ENCODE peak calls at places on chromosomes 16 and 17, in seven cellular contexts. C is BE2C; D is CD8-positive, alpha-beta memory T cell; S is mucosa of descending colon; Q is cardiac muscle cell; N is HCT116; J is esophagus squamous epithelium. L is an unnamed sample.

GRCh38 chr16:85689285-85689949 is 663 bp upstream of the GINS2 start:
- DNase-seq in C (no peak), D (no peak), S (no peak), Q (no peak), N (no peak), J (no peak), L (no peak)

GRCh38 chr17:80830020-80830780 is 161.4 kb upstream of the CHMP6 start:
- DNase-seq in C (no peak), D (no peak), S (no peak), Q (no peak), N (no peak), J (no peak), L (no peak)

GRCh38 chr16:19781196-19781595 is 63.1 kb downstream of the IQCK start:
- DNase-seq in C (no peak), D (no peak), S (no peak), Q (peak; percentile 82), N (no peak), J (no peak), L (no peak)

GRCh38 chr16:46884513-46885293 is 541 bp downstream of the GPT2 start:
- DNase-seq in C (peak; percentile 36), D (no peak), S (no peak), Q (peak; percentile 21), N (no peak), J (no peak), L (no peak)

GRCh38 chr17:83175551-83176271 is 96.3 kb downstream of the METRNL start:
- DNase-seq in C (peak; percentile 5), D (no peak), S (no peak), Q (no peak), N (no peak), J (no peak), L (peak; percentile 18)

GRCh38 chr17:2054262-2054739 is 602 bp upstream of the HIC1 start:
- DNase-seq in C (peak; percentile 39), D (no peak), S (peak; percentile 34), Q (peak; percentile 70), N (no peak), J (no peak), L (no peak)

GRCh38 chr17:2711608-2712299 is at the start of gene CLUH:
- DNase-seq in C (peak; percentile 79), D (peak; percentile 93), S (peak; percentile 97), Q (peak; percentile 99), N (peak; percentile 94), J (peak; percentile 70), L (peak; percentile 85)

GRCh38 chr17:68457168-68457538 is at the start of gene WIPI1:
- DNase-seq in C (no peak), D (no peak), S (peak; percentile 65), Q (no peak), N (no peak), J (no peak), L (peak; percentile 64)

GRCh38 chr16:82715833-82716232 is 89.1 kb downstream of the CDH13 start:
- DNase-seq in C (no peak), D (no peak), S (no peak), Q (peak; percentile 12), N (no peak), J (no peak), L (peak; percentile 22)

GRCh38 chr16:10992797-10993196 is 48.4 kb downstream of the CLEC16A start:
- DNase-seq in C (no peak), D (no peak), S (no peak), Q (peak; percentile 67), N (peak; percentile 52), J (no peak), L (peak; percentile 45)

GRCh38 chr17:12665263-12666210 is at the start of gene MYOCD:
- DNase-seq in C (no peak), D (no peak), S (peak; percentile 12), Q (peak; percentile 16), N (no peak), J (no peak), L (no peak)

GRCh38 chr16:17330019-17330570 is 140.7 kb downstream of the XYLT1 start:
- DNase-seq in C (no peak), D (no peak), S (no peak), Q (no peak), N (no peak), J (no peak), L (no peak)

GRCh38 chr17:42877037-42877436 is 23.6 kb upstream of the G6PC1 start:
- DNase-seq in C (no peak), D (no peak), S (no peak), Q (no peak), N (no peak), J (no peak), L (no peak)

GRCh38 chr17:1197379-1197778 is 17.6 kb upstream of the ABR start:
- DNase-seq in C (no peak), D (no peak), S (peak; percentile 48), Q (peak; percentile 91), N (no peak), J (no peak), L (no peak)

GRCh38 chr16:88451586-88452484 is 1.2 kb upstream of the ZFPM1 start:
- DNase-seq in C (no peak), D (no peak), S (peak; percentile 44), Q (no peak), N (peak; percentile 36), J (no peak), L (no peak)

GRCh38 chr16:30095166-30096078 is 591 bp downstream of the YPEL3 start:
- DNase-seq in C (no peak), D (no peak), S (no peak), Q (no peak), N (no peak), J (no peak), L (no peak)

GRCh38 chr17:4738136-4739121 is 1.2 kb upstream of the ZMYND15 start:
- DNase-seq in C (no peak), D (peak; percentile 22), S (peak; percentile 59), Q (no peak), N (no peak), J (no peak), L (no peak)

GRCh38 chr16:671353-672131 is 3.6 kb downstream of the RHOT2 start:
- DNase-seq in C (no peak), D (no peak), S (no peak), Q (no peak), N (no peak), J (no peak), L (no peak)

GRCh38 chr16:27444015-27444414 is 42.0 kb downstream of the IL21R start:
- DNase-seq in C (no peak), D (no peak), S (no peak), Q (peak; percentile 71), N (no peak), J (no peak), L (no peak)

GRCh38 chr17:37770631-37771518 is 26.0 kb upstream of the HNF1B start:
- DNase-seq in C (peak; percentile 70), D (no peak), S (peak; percentile 91), Q (peak; percentile 69), N (peak; percentile 44), J (no peak), L (peak; percentile 39)

GRCh38 chr17:80899402-80900268 is 92.0 kb upstream of the CHMP6 start:
- DNase-seq in C (peak; percentile 71), D (peak; percentile 57), S (peak; percentile 48), Q (peak; percentile 19), N (peak; percentile 40), J (no peak), L (peak; percentile 74)

GRCh38 chr17:83054518-83055125 is 24.8 kb upstream of the METRNL start:
- DNase-seq in C (no peak), D (no peak), S (no peak), Q (no peak), N (no peak), J (no peak), L (no peak)

GRCh38 chr17:44792276-44792675 is 33.5 kb downstream of the ADAM11 start:
- DNase-seq in C (no peak), D (no peak), S (no peak), Q (peak; percentile 35), N (no peak), J (no peak), L (no peak)

GRCh38 chr17:14805348-14805747 is 459.8 kb downstream of the PMP22 start:
- DNase-seq in C (no peak), D (no peak), S (no peak), Q (peak; percentile 62), N (no peak), J (no peak), L (no peak)

GRCh38 chr17:49443862-49444261 is 29.2 kb upstream of the PHB1 start:
- DNase-seq in C (no peak), D (no peak), S (no peak), Q (peak; percentile 65), N (no peak), J (no peak), L (no peak)

GRCh38 chr16:23863511-23864422 is 28.0 kb downstream of the PRKCB start:
- DNase-seq in C (no peak), D (peak; percentile 52), S (peak; percentile 25), Q (no peak), N (no peak), J (no peak), L (no peak)
- H3K4me1 ChIP-seq in C (no peaks in the 10 kb centered on the region), D (peaks cover 77% of the 10 kb centered on the region), S (peaks cover 10% of the 10 kb centered on the region), Q (no peaks in the 10 kb centered on the region), N (no peaks in the 10 kb centered on the region), J (peaks cover 4% of the 10 kb centered on the region), L (no peaks in the 10 kb centered on the region)

GRCh38 chr17:39716073-39716818 is 14.1 kb downstream of the MIEN1 start:
- DNase-seq in C (no peak), D (no peak), S (no peak), Q (no peak), N (no peak), J (no peak), L (no peak)
- H3K36me3 ChIP-seq in C (no peaks in the 10 kb centered on the region), D (no peaks in the 10 kb centered on the region), S (peaks cover 4% of the 10 kb centered on the region), Q (peaks cover 75% of the 10 kb centered on the region), N (peaks cover 23% of the 10 kb centered on the region), J (peaks cover 14% of the 10 kb centered on the region), L (no peaks in the 10 kb centered on the region)

DNA sequence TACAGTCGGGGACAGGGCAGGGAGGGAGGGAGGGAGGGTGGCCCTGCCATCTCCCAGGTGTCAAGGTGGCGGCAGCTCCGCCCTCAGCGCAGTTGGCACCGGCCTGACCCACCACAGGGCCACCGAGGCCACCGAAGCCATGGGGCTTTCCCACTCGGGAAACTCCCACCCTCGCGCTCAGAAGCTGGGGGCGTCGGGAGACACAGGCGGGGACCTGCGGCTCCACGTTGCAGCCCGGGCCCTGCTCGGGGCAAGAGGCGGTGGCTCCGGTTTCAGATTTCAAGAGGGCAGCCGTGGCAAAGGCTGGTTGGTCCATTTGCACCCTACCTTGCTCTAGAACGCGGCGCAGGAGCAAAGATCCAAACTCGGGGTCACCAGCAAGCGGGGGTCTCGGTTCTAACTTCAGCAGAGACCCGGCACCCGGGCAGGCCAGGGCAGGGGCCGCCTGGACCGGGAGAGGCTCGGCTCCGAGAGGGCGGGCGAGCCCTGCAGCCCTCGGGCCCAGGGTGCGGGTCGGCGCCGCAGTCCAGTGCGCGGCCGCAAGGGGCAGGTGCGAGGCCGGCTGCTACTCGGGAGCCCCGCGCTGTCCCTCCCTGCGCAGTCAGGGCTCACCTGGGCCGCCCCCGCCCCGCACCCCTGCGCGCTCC is 412 bp downstream of the CYB561 start:
- DNase-seq in C (no peak), D (peak; percentile 76), S (peak; percentile 56), Q (peak; percentile 64), N (peak; percentile 58), J (no peak), L (no peak)
- H3K4me1 ChIP-seq in C (peaks cover 45% of the 10 kb centered on the region), D (peaks cover 20% of the 10 kb centered on the region), S (peaks cover 24% of the 10 kb centered on the region), Q (peaks cover 20% of the 10 kb centered on the region), N (peaks cover 34% of the 10 kb centered on the region), J (peaks cover 30% of the 10 kb centered on the region), L (no peaks in the 10 kb centered on the region)

DNA sequence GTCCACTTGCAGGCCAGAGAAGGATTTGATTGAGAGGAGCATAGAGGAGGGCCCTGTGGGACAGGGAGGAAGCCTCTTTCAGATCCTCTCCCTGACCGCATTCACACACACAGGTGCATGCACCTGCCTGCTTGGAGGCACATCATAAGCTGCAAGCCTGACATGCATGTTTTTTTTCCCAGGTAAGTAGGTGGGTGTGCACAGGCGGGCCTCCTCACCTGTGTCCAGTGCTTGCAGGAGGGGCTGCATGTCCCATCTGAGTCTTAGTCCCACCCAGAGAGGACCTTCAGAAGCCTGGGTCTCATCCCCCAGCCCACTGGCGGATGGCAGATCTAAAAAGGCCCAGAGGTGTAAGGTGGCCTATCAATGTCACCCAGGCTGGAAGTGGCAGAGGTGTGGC is 130.8 kb downstream of the TMEM132E start:
- DNase-seq in C (no peak), D (no peak), S (no peak), Q (no peak), N (no peak), J (no peak), L (no peak)
- H3K36me3 ChIP-seq in C (no peaks in the 10 kb centered on the region), D (no peaks in the 10 kb centered on the region), S (no peaks in the 10 kb centered on the region), Q (no peaks in the 10 kb centered on the region), N (no peaks in the 10 kb centered on the region), J (no peaks in the 10 kb centered on the region), L (no peaks in the 10 kb centered on the region)

L was measured in SJCRH30.